ENCODE peak calls at places on chromosome 20, in nine cellular contexts. Y is left lung, Z is fibroblast of lung, T is DND-41, B is ovary, M is cardiac muscle cell, X is heart right ventricle, N is RWPE2, U is HCT116. P is an unnamed sample. For H3K9me3, the result is how much of the 10 kb centered on the place peaks cover.

GRCh38 chr20:1469925-1470571 is 3.4 kb upstream of the NSFL1C start:
- DNase-seq in M (peak), X (peak), Y (peak), B (peak), T (peak), Z (peak), N (peak), U (peak), P (no peak)

GRCh38 chr20:62367136-62367482 is at the start of gene LAMA5:
- DNase-seq in Y (no peak), U (no peak), X (peak), B (no peak), T (no peak), Z (peak), M (peak), N (peak), P (no peak)

GRCh38 chr20:56630506-56631317 is 1.6 kb downstream of the TFAP2C start:
- DNase-seq in B (no peak), M (no peak), Z (peak), T (no peak), N (no peak), Y (no peak), U (no peak), X (peak), P (no peak)

GRCh38 chr20:61251529-61252393 is at the start of gene CDH4:
- DNase-seq in Z (peak), T (no peak), M (peak), Y (no peak), N (peak), U (no peak), X (no peak), B (no peak), P (no peak)

GRCh38 chr20:14064333-14064732 is 69.0 kb downstream of the MACROD2 start:
- DNase-seq in U (no peak), Y (no peak), N (no peak), Z (no peak), T (no peak), B (no peak), X (no peak), M (no peak), P (no peak)

GRCh38 chr20:61882716-61883615 is 182.7 kb downstream of the TAF4 start:
- DNase-seq in N (no peak), Y (no peak), U (no peak), T (no peak), M (no peak), Z (no peak), X (peak), B (no peak), P (no peak)

GRCh38 chr20:15359056-15359455 is 1021.6 kb upstream of the FLRT3 start:
- DNase-seq in X (no peak), B (no peak), Y (no peak), T (no peak), M (no peak), N (no peak), Z (peak), U (no peak), P (no peak)

GRCh38 chr20:58309607-58310290 is at the start of gene RAB22A:
- DNase-seq in M (peak), N (peak), Z (peak), B (peak), T (peak), X (peak), Y (peak), U (peak), P (peak)

GRCh38 chr20:1997483-1998192 is 3.8 kb upstream of the PDYN start:
- DNase-seq in B (no peak), Z (no peak), M (no peak), N (no peak), X (no peak), U (no peak), T (no peak), Y (no peak), P (no peak)

GRCh38 chr20:57480444-57481152 is 44.3 kb downstream of the CTCFL start:
- DNase-seq in B (no peak), Z (no peak), M (no peak), Y (no peak), N (peak), X (no peak), T (no peak), U (no peak), P (no peak)

GRCh38 chr20:52972190-52972937 is at the start of gene TSHZ2:
- DNase-seq in T (no peak), X (peak), Y (peak), Z (peak), U (no peak), B (peak), N (no peak), M (peak), P (peak)

GRCh38 chr20:44091026-44091425 is 96.0 kb downstream of the JPH2 start:
- DNase-seq in Y (no peak), U (no peak), T (no peak), X (no peak), B (no peak), Z (no peak), M (no peak), N (peak), P (no peak)

GRCh38 chr20:56328861-56329260 is 29.9 kb upstream of the FAM210B start:
- DNase-seq in U (no peak), N (peak), Z (no peak), X (no peak), B (no peak), Y (no peak), M (peak), T (peak), P (no peak)

GRCh38 chr20:61560361-61560853 is 308.3 kb downstream of the CDH4 start:
- DNase-seq in Y (no peak), N (no peak), T (no peak), U (no peak), B (no peak), X (no peak), Z (peak), M (peak), P (no peak)

GRCh38 chr20:8608470-8608869 is 460.4 kb upstream of the PLCB4 start:
- DNase-seq in Z (no peak), Y (no peak), U (no peak), N (no peak), X (no peak), B (no peak), M (no peak), T (no peak), P (no peak)

GRCh38 chr20:23362392-23363256 is 642 bp downstream of the GZF1 start:
- DNase-seq in N (no peak), B (no peak), T (peak), Z (peak), Y (peak), X (no peak), U (no peak), M (peak), P (no peak)

GRCh38 chr20:11041396-11041795 is 367.6 kb upstream of the JAG1 start:
- DNase-seq in B (no peak), Y (no peak), M (no peak), T (no peak), N (no peak), X (no peak), U (no peak), Z (peak), P (no peak)

GRCh38 chr20:56373942-56374341 is 15.2 kb downstream of the FAM210B start:
- DNase-seq in B (no peak), Z (peak), T (no peak), X (no peak), U (no peak), N (no peak), M (peak), Y (no peak), P (no peak)

GRCh38 chr20:52926505-52926904 is 45.7 kb upstream of the TSHZ2 start:
- DNase-seq in T (no peak), Y (no peak), U (no peak), X (no peak), M (no peak), Z (peak), B (no peak), N (no peak), P (no peak)

GRCh38 chr20:23231561-23232218 is 118.9 kb upstream of the NXT1 start:
- DNase-seq in N (no peak), U (no peak), T (no peak), X (no peak), Y (no peak), Z (peak), B (no peak), M (peak), P (no peak)

GRCh38 chr20:52493177-52493711 is 301.7 kb upstream of the ZFP64 start:
- DNase-seq in Z (peak), N (no peak), Y (no peak), B (no peak), M (peak), U (no peak), X (no peak), T (no peak), P (no peak)

GRCh38 chr20:6866741-6867140 is 99.3 kb downstream of the BMP2 start:
- DNase-seq in X (no peak), T (no peak), B (no peak), N (no peak), M (peak), Y (no peak), Z (peak), U (no peak), P (no peak)

GRCh38 chr20:50746138-50746940 is 15.0 kb downstream of the PARD6B start:
- DNase-seq in U (no peak), N (no peak), B (no peak), M (peak), X (no peak), T (no peak), Z (peak), Y (no peak), P (no peak)

DNA sequence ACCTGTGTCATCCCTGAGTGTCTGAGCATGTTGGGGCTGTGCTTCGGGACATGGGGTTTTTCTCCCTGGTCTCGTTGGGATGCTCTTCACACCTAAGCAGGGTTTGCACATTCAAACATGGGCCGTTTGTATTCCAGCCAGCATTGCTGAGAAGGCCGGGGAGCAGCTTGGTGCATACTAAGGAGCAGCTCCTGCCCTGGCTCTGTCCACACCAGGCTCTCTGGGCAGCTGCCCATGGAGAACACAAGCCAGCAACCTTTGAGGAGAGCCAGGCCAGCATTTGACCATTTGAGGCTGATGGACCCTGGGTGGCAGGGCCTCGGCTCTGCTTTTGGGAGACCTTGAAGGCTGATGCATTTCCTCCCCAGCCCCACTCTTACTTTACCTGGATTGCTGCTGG is 92.1 kb downstream of the PHACTR3 start:
- DNase-seq in M (no peak), X (no peak), T (no peak), N (peak), Y (no peak), Z (no peak), B (no peak), U (no peak), P (no peak)
- H3K9me3 ChIP-seq in M (under half), X (under half), T (under half), N (under half), Y (under half), Z (under half), B (under half), U (under half), P (under half)

DNA sequence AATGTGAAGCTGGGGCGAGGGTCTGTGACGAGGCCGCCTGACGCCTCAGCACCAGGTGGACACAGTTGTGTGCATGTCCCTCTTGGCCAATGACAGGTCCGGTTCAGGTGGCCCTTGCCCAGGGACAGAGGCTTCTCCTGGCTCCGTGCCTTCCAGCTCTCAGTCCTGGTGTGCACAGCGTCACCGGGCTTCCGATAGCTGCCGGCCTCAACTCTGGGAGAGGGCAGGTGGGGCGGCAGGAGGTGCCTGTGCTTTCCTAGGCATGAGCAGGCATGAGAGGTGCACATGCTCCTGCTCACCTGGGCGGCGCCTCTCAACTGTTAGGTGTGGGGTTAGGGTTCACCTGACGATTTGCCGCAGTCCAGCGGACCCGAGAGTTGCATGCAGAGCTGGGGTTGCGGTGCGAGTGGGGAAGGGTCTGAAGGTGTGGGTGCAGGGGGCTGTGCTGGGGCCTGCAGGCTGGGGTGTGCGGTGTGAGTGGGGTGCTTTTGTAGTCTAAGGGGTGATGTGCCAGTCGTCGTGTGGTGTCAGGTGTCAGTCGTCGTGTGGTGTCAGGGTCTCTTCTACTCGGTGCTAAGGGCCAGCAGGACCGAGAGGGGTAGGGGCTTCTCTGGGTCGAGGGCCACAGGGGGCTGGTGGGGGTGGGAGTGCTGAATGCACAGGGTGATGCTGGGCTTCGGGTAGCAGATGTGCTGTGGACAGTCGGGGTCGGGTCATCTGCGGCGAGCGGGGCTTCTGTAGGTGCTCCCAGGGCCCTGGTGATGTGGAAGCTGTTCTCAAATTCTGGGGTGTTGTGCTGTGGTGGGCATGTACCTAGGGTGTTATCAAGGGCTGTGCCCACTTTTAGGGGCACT is 3.8 kb upstream of the SOX18 start:
- DNase-seq in B (no peak), T (no peak), Y (no peak), U (no peak), M (no peak), Z (no peak), N (peak), X (no peak), P (no peak)
- TF ChIP-seq CTCF in B (no peak), T (no peak), Y (no peak), U (no peak), M (no peak), Z (no peak), N (no peak), X (no peak), P (no peak)

DNA sequence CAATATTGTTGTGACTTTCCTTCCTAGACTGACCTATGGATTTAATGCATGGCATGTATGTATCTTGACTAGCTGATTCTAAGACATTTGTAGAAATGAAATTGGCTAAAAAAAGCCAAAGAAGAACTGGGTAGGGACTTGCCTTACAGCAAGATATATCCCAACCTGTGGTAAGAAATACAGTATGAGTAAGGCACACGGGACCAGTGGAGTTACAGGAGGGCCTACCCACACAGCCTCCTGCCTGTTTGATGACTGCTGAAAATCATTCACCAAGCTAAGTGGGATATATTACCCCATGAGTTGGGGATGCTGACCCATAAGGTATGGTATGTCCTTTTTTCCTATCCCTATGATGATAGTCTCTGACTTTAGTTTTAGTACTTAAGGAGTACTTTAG is 112.2 kb downstream of the INSM1 start:
- DNase-seq in M (no peak), Y (no peak), U (no peak), B (no peak), X (no peak), T (no peak), N (no peak), Z (no peak), P (no peak)
- H3K27ac ChIP-seq in M (no peak), Y (no peak), U (no peak), B (no peak), X (no peak), T (no peak), N (no peak), Z (no peak), P (no peak)

DNA sequence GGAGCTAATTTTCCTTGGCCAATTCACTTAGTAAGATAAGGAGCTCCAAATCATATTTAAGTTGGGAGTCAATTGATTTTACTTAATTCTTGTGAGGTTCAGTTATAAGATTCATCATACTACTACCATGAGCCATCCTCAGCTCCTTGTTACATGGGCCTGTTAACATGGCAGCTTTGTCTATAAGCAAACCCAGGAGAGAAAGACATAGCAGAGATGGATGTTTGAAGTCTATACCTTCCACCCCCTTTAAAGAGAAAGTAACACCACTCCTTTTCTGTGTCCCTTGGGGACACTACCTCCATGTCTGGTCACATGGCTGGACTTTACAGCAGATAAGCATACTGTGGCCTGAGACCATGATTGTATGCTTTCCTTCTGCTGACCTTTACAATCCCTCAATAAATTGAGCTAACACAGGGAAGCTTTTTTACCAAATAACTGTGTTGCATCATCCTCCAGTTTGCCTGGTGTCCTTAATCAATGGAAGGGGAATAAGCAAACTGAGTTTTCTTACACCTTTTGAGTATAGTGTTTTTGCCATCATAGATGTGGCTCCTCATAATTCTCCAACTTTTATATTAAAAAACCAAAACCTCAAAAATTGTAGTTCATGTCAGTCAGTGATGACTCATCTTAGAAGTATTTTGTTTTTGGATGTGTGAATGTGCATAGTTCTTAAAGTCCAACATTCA is 9.8 kb upstream of the ZNFX1 start:
- DNase-seq in T (no peak), B (no peak), M (peak), Y (no peak), U (no peak), X (no peak), Z (peak), N (no peak), P (no peak)
- H3K9me3 ChIP-seq in T (under half), B (under half), M (under half), Y (under half), U (under half), X (under half), Z (under half), N (under half), P (half or more)

DNA sequence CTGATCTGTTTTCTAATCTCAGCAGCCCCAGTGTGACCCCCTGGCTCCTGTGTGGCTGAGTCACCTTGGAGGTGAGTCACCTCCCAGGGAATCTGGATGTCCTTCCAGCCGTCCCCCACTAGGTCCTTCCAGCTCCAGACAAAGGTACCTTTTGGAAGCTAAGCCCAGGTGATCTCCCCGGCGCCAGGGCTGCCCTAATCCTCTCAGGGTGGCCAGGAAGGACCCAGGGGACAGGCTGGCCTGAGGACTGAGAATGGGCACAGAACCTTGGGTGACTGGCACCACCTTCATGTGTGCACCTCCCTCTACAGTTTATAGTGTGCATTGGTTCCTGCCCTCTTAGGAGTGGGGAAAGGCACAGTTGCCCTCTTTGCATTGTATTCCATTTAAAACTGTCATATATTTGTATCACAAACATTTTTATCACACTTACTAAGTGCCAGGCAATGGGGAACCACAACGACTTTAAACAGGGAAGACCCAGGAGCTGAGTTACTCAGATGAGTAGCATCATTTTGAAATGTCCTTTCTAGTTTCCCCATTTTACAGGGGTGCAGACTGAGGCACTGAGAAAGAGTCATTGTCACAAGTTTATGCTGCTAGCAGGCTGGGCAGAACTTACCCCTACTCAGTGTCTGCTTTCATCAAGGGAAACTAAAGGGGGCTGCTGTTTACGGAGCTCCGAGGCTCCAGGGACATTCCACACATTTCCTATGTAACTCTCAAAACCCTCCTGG is 2.6 kb upstream of the BPIFB4 start:
- DNase-seq in T (peak), M (no peak), B (no peak), X (no peak), Y (no peak), N (no peak), Z (no peak), U (peak), P (no peak)
- TF ChIP-seq CTCF in T (peak), M (peak), B (no peak), X (peak), Y (no peak), N (peak), Z (peak), U (peak), P (no peak)

GRCh38 chr20:13008761-13009681 is at the start of gene SPTLC3:
- DNase-seq in T (no peak), X (no peak), B (peak), Y (peak), Z (peak), U (no peak), N (no peak), M (peak), P (no peak)
- H3K27ac ChIP-seq in T (no peak), X (peak), B (peak), Y (peak), Z (peak), U (no peak), N (peak), M (peak), P (no peak)

DNA sequence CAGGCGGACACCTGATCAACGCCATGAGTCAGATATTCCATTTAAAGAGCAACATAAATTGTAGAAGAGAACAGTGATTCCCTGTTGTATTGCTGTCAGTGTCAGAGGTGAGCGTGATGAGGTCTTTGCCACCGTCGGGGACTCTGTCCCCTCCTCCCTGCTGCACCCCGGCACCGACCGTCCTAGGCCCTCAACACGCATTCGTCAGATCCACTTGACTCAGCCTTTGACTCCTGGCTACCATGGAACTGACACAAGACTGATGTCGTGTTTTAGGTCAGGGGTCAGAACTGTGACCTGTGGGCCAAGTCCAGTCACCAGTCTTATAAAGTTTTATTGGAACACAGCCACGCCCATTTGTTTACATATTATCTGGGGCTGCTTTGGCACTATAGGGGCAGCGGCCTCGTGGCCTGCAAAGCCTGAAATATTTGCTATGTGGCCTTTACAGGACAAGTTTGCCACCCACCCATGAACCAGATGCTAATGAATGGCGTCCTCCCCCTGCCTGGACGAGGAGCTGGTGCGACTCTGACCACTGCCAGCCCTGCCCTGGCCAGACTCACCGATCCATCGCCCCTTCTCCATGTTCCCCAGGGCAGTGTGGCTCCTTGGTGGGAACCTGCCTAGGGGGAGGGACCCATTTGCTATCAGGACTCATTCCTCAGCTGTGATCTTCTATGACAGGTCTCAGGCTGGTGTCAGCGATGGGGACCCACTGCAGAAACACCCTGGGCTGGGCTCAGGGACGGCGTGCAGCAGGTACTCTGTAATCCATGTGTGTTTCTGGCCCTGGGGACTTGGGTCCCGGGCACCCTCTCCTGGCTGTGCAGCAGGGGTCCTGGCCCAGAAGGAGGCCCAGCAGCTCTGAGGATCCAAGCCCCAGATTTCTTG is 37.5 kb upstream of the PHACTR3 start:
- DNase-seq in Y (no peak), X (no peak), M (no peak), Z (no peak), B (no peak), T (no peak), U (no peak), N (peak), P (no peak)
- H3K9me3 ChIP-seq in Y (under half), X (under half), M (under half), Z (under half), B (under half), T (under half), U (under half), N (under half), P (under half)